ENCODE peak calls at places on chromosomes 12 and 14, in five cellular contexts. I is K562, S is HCT116, B is GM12878, N is SK-N-SH. K is an unnamed sample.

GRCh38 chr12:28500373-28501024 is 310.2 kb downstream of the CCDC91 start:
- DNase-seq in S (no peak), I (no peak), B (no peak), N (no peak), K (no peak)

GRCh38 chr14:77212933-77213656 is 31.5 kb downstream of the TMEM63C start:
- DNase-seq in B (no peak), S (peak), I (peak), N (peak), K (peak)

GRCh38 chr14:36647827-36648753 is 13.6 kb upstream of the PAX9 start:
- DNase-seq in N (peak), B (no peak), S (no peak), I (peak), K (no peak)

GRCh38 chr14:78010688-78011087 is 159.5 kb upstream of the NRXN3 start:
- DNase-seq in I (no peak), S (no peak), N (no peak), B (no peak), K (no peak)

GRCh38 chr12:132130690-132131089 is 13.4 kb downstream of the DDX51 start:
- DNase-seq in N (no peak), S (no peak), I (no peak), B (no peak), K (no peak)

GRCh38 chr12:2498961-2499500 is 295.7 kb upstream of the FKBP4 start:
- DNase-seq in I (no peak), B (no peak), N (no peak), S (no peak), K (no peak)

GRCh38 chr14:30799933-30800332 is 74.4 kb upstream of the COCH start:
- DNase-seq in S (no peak), B (no peak), I (no peak), N (no peak), K (no peak)

GRCh38 chr12:16095531-16096110 is 181.9 kb downstream of the SLC15A5 start:
- DNase-seq in S (no peak), I (no peak), B (no peak), N (no peak), K (no peak)

GRCh38 chr12:127389923-127390322 is 877.0 kb upstream of the TMEM132C start:
- DNase-seq in N (no peak), I (no peak), S (no peak), B (no peak), K (peak)

GRCh38 chr12:120485914-120486881 is 9.7 kb upstream of the DYNLL1 start:
- DNase-seq in B (no peak), S (no peak), I (no peak), N (peak), K (no peak)

GRCh38 chr12:7782055-7782454 is 7.1 kb upstream of the NANOG start:
- DNase-seq in I (no peak), B (no peak), N (no peak), S (no peak), K (no peak)

GRCh38 chr12:27453462-27453861 is 6.9 kb downstream of the SMCO2 start:
- DNase-seq in B (no peak), S (no peak), I (no peak), N (no peak), K (no peak)

GRCh38 chr14:70073924-70074566 is 114.7 kb downstream of the SLC8A3 start:
- DNase-seq in B (no peak), S (peak), N (peak), I (peak), K (peak)

GRCh38 chr12:84919271-84919670 is 6.7 kb upstream of the SLC6A15 start:
- DNase-seq in I (no peak), S (no peak), N (no peak), B (no peak), K (no peak)

GRCh38 chr12:121441555-121441954 is 41.6 kb downstream of the RNF34 start:
- DNase-seq in B (no peak), N (peak), I (no peak), S (no peak), K (no peak)

GRCh38 chr14:25108959-25109358 is 59.0 kb upstream of the STXBP6 start:
- DNase-seq in S (no peak), N (no peak), I (no peak), B (no peak), K (no peak)

GRCh38 chr14:22691171-22691570 is 47.0 kb upstream of the OR6J1 start:
- DNase-seq in B (no peak), I (no peak), S (no peak), N (no peak), K (no peak)

GRCh38 chr12:2294651-2295475 is 242.1 kb downstream of the CACNA1C start:
- DNase-seq in I (no peak), S (no peak), B (no peak), N (no peak), K (no peak)

DNA sequence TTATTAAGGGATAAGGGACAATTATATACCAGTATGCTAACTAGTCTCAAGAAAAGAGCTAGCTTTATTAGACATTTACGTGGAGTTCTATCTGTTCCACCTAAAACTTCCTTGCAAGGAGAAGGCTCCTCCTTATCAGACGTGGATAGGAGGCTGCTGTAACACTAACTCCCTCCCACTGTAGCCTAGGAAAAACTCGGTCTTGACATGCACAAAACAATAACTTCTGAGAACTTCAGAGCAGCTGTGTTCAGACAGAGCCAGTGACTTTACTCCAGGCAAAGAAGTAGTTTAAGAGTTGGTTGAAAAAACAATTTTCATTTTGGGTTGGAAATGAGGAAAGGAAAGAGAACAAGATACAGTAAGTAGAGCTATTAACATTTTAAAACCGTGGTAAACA is 2.7 kb downstream of the ATF7 start:
- DNase-seq in B (no peak), I (peak), N (no peak), S (no peak), K (no peak)
- TF ChIP-seq YY1 in B (no peak), I (no peak), N (no peak), S (no peak), K (no peak)

DNA sequence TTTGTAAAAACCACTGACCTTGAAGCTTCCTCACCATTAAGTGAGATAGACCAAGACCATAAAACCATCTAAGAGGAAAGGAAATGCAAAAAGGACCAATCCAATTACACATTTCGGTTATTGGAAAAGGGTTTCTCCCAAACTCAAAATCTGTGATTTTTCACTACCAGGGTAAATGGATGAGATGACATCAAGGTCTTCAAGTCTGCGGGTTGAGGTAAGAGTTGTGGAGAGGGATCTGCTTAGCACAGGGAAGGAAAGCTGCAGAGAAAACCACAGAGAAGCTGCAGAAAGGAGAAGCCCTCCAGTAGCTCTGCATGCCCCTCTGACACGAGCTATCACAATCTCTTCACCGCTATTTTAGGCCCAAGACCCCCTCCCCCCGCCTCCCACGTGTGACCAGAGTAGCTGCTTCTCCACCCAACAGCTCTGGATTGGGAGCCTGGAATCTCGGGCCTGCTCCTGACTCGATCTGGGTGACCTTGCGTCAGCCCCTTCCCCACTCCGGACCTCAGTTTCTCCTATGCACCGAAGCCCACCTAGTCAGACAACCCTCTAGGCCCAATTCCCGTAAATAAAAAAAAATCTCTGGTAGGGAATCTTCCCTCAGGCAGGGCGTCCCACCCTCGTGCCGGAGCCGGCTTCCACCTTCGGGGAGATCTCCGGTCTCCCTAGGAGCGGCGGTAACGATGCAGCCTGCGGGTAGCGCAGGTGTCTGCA is 695 bp downstream of the NAA25 start:
- DNase-seq in N (peak), S (no peak), I (peak), B (no peak), K (no peak)
- TF ChIP-seq YY1 in N (no peak), S (no peak), I (no peak), B (no peak), K (no peak)

GRCh38 chr12:64088431-64089349 is 133.4 kb downstream of the KICS2 start:
- DNase-seq in S (peak), N (peak), I (peak), B (no peak), K (peak)
- TF ChIP-seq YY1 in S (no peak), N (peak), I (no peak), B (no peak), K (no peak)

DNA sequence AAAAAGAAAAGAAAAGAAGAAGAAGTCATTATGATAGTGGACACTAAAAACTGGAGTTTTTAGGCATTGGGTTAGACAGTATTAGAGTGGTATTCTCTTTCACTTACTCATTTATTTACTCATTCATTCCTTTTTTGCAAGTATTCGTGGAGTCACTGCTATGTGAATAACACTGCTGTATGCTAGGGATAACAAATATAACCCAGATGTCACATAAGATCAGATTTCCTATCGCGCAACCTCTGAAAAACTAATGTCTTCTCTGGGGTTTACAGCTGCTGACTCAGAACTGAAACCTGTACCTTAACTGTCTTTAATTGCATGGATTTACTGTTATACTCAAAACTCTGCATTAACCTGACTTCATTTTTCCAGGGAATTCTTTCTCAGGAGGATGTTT is 353.7 kb downstream of the LRIG3 start:
- DNase-seq in B (no peak), S (no peak), I (no peak), N (no peak), K (no peak)
- TF ChIP-seq YY1 in B (no peak), S (no peak), I (no peak), N (no peak), K (no peak)